ENCODE peak calls at places on chromosomes 2 and 18, in four cellular contexts. M is right cardiac atrium, L is A549, Q is psoas muscle. J is an unnamed sample. For H3K9me3, the result is how much of the 10 kb centered on the place peaks cover.

GRCh38 chr2:30683240-30683956 is 123.8 kb downstream of the CAPN13 start:
- DNase-seq in Q (no peak), L (no peak), M (no peak), J (no peak)

GRCh38 chr18:75269140-75269676 is 58.6 kb downstream of the TSHZ1 start:
- DNase-seq in M (no peak), Q (no peak), L (no peak), J (no peak)

GRCh38 chr18:79786781-79787526 is 10.8 kb upstream of the KCNG2 start:
- DNase-seq in L (no peak), M (no peak), Q (peak), J (no peak)

GRCh38 chr18:22503803-22504202 is 86.1 kb upstream of the CTAGE1 start:
- DNase-seq in L (no peak), M (peak), Q (peak), J (no peak)

GRCh38 chr2:42877936-42878335 is 85.6 kb upstream of the HAAO start:
- DNase-seq in M (no peak), Q (no peak), L (no peak), J (no peak)

GRCh38 chr2:156087875-156088274 is 244.6 kb downstream of the NR4A2 start:
- DNase-seq in M (no peak), Q (no peak), L (peak), J (no peak)

GRCh38 chr2:174484573-174484972 is 2.3 kb downstream of the GPR155 start:
- DNase-seq in M (no peak), Q (no peak), L (no peak), J (no peak)

GRCh38 chr2:175807031-175807873 is 194.8 kb downstream of the LNPK start:
- DNase-seq in L (no peak), Q (no peak), M (no peak), J (no peak)

GRCh38 chr2:174059875-174060226 is 94.7 kb upstream of the SP3 start:
- DNase-seq in L (no peak), M (no peak), Q (no peak), J (no peak)

GRCh38 chr2:85157345-85157744 is 24.2 kb downstream of the TCF7L1 start:
- DNase-seq in Q (no peak), L (no peak), M (no peak), J (no peak)

GRCh38 chr18:48037481-48038271 is 107.2 kb upstream of the SMAD2 start:
- DNase-seq in M (peak), L (peak), Q (no peak), J (no peak)

GRCh38 chr2:205593891-205594290 is 88.4 kb upstream of the NRP2 start:
- DNase-seq in L (no peak), M (peak), Q (no peak), J (no peak)

GRCh38 chr2:43171789-43172188 is 54.6 kb downstream of the ZFP36L2 start:
- DNase-seq in L (no peak), M (peak), Q (no peak), J (no peak)

GRCh38 chr2:170711774-170712652 is 3.1 kb upstream of the SP5 start:
- DNase-seq in M (no peak), Q (no peak), L (no peak), J (peak)

GRCh38 chr18:37261988-37262387 is 303.6 kb downstream of the CELF4 start:
- DNase-seq in L (no peak), Q (no peak), M (no peak), J (no peak)

DNA sequence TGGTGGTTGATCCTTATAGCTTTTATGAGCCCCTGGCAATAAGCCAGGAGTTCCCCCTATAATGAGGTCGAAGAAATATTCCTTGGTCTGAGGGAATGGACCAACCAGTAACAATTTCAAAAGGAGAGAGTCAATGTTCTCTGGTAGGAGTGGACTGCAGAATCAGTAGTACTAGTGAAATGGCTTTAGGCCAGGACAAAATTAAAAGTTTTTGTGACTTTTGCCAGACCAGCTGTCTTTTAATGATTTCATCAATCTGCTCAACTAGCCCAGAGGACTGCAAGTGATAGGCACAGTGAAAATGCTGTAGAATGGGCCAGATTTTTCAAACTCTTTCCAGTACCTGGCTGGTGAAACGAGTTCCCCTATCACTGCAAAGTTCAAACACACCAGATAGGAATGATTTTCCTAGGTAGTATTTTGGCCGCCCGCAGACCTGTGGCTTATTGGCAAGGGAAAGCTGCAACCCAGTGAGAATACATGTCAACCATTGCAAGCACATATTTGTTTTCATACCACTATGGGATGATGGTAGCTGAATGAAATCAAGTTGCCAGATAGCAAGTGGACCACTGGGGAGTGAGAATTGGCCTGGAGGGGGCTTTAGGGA is 45.5 kb downstream of the CERS6 start:
- DNase-seq in M (no peak), L (no peak), Q (no peak), J (no peak)
- H3K9me3 ChIP-seq in M (under half), L (under half), Q (under half), J (under half)

GRCh38 chr2:181697571-181697970 is 17.3 kb upstream of the NEUROD1 start:
- DNase-seq in Q (no peak), L (no peak), M (no peak), J (no peak)
- H3K9me3 ChIP-seq in Q (under half), L (under half), M (under half), J (under half)

GRCh38 chr2:16321256-16321655 is 344.4 kb downstream of the CYRIA start:
- DNase-seq in M (no peak), L (no peak), Q (no peak), J (no peak)
- H3K9me3 ChIP-seq in M (under half), L (under half), Q (under half), J (under half)

GRCh38 chr2:83155826-83156225 is 1303.3 kb downstream of the SUCLG1 start:
- DNase-seq in M (no peak), Q (no peak), L (no peak), J (no peak)

GRCh38 chr2:83162421-83162820 is 1296.7 kb downstream of the SUCLG1 start:
- DNase-seq in Q (no peak), L (no peak), M (no peak), J (no peak)

DNA sequence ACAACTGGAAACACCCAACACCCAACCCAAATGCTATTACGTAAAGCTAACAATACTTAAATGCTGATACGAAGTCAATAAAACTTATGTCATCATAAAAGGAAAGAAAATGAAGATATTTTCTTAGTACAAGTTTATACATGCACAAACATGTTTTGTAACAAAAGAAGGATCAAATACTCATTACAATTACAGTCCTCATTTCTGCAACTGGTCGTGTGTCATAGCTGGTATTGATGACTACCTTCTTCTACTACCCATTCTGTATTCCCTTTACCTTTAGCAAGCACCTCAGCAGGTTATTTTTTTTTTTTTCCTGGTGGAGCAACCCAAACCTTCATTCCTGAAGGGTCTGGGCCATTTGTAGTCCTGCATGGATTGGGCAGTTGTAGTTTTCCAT is 1298.5 kb downstream of the SUCLG1 start:
- DNase-seq in Q (no peak), M (no peak), L (no peak), J (no peak)
- H3K9me3 ChIP-seq in Q (under half), M (under half), L (under half), J (under half)

DNA sequence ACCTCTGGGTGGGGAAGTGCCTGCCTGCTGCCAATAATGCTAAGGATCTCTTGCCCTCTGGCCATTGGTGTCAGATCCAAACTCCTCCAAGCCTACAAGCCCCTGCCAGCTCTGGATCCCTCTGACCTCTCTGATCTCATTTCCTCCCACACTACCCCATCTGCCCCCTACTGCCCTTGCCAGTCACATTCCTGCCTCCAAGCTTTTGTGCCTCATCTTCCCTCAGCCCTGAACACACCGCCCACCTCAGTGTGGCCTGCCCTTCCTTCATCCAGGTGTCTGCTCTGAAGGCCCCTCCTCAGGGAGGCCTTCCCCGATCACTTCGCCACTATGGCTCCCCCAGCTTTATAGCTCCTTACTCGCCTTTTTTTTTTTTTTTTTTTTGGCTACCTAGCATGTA is 161.0 kb upstream of the GLI2 start:
- DNase-seq in Q (no peak), M (peak), L (no peak), J (no peak)
- H3K9me3 ChIP-seq in Q (under half), M (under half), L (under half), J (under half)

DNA sequence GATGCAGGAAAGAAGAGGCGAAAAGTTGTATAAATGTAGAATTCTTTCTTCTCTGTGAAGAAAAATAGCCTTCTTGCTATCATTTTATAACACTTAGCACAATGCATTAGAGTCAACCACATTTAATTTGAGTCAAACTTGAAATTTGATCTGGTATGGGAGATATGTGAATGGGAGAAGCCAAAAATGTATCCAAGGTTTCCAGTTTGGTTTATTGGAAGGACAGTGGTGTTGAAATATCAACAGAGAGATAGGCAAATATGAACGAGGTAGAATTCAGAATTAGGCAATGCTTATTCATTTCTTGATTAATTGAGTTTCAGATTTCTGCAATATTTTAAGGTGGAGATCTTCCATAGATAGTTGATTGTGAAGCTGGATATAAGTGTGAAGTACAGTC is 991.9 kb upstream of the CHAC2 start:
- DNase-seq in Q (no peak), M (no peak), L (no peak), J (no peak)
- H3K9me3 ChIP-seq in Q (under half), M (under half), L (under half), J (under half)

GRCh38 chr2:220756653-220757052 is 815.5 kb downstream of the EPHA4 start:
- DNase-seq in M (no peak), L (no peak), Q (no peak), J (peak)

GRCh38 chr2:220748875-220749479 is 823.1 kb downstream of the EPHA4 start:
- DNase-seq in Q (no peak), L (no peak), M (no peak), J (no peak)

GRCh38 chr2:220747736-220748135 is 824.4 kb downstream of the EPHA4 start:
- DNase-seq in Q (no peak), L (no peak), M (no peak), J (no peak)

GRCh38 chr2:220753486-220753885 is 818.6 kb downstream of the EPHA4 start:
- DNase-seq in L (no peak), M (no peak), Q (no peak), J (no peak)
- H3K9me3 ChIP-seq in L (under half), M (under half), Q (under half), J (under half)

GRCh38 chr18:78732273-78733210 is 247.1 kb upstream of the SALL3 start:
- DNase-seq in M (no peak), L (no peak), Q (no peak), J (peak)
- H3K9me3 ChIP-seq in M (under half), L (under half), Q (under half), J (under half)